ENCODE peak calls at places on chromosome 14, in seven cellular contexts. U is left kidney; H is progenitor cell of endocrine pancreas; J is amniotic stem cell; C is body of pancreas; T is AG04450; O is stimulated activated CD8-positive, alpha-beta memory T cell treated with anti-CD3 and anti-CD28 coated beads, Interleukin-7, amount 100 ng/mL, for 1 hour. S is an unnamed sample.

GRCh38 chr14:104731925-104732294 is 7.9 kb downstream of the ADSS1 start:
- DNase-seq in U (no peak), H (no peak), J (no peak), C (no peak), T (no peak), O (no peak), S (no peak)

GRCh38 chr14:58129208-58129607 is 22.8 kb downstream of the ARMH4 start:
- DNase-seq in U (no peak), H (no peak), J (no peak), C (no peak), T (no peak), O (no peak), S (no peak)

GRCh38 chr14:22333408-22334274 is 255.4 kb downstream of the DAD1 start:
- DNase-seq in U (peak), H (no peak), J (peak), C (peak), T (no peak), O (no peak), S (peak)

GRCh38 chr14:74963178-74963704 is 7.8 kb upstream of the PGF start:
- DNase-seq in U (no peak), H (no peak), J (no peak), C (no peak), T (no peak), O (no peak), S (no peak)

GRCh38 chr14:53375573-53375972 is 222.4 kb upstream of the DDHD1 start:
- DNase-seq in U (no peak), H (no peak), J (no peak), C (no peak), T (no peak), O (no peak), S (no peak)

GRCh38 chr14:41925409-41925808 is 318.7 kb downstream of the LRFN5 start:
- DNase-seq in U (peak), H (no peak), J (no peak), C (no peak), T (no peak), O (no peak), S (peak)

GRCh38 chr14:68607081-68607851 is 185.6 kb downstream of the ZFP36L1 start:
- DNase-seq in U (peak), H (no peak), J (no peak), C (no peak), T (no peak), O (no peak), S (no peak)

GRCh38 chr14:21894003-21894897 is 220.6 kb upstream of the OR4E1 start:
- DNase-seq in U (no peak), H (no peak), J (no peak), C (no peak), T (no peak), O (no peak), S (no peak)

GRCh38 chr14:79056879-79057278 is 886.7 kb downstream of the NRXN3 start:
- DNase-seq in U (no peak), H (no peak), J (no peak), C (no peak), T (peak), O (no peak), S (no peak)

GRCh38 chr14:69573841-69574265 is 818 bp downstream of the CCDC177 start:
- DNase-seq in U (peak), H (no peak), J (no peak), C (no peak), T (no peak), O (no peak), S (no peak)

GRCh38 chr14:70735043-70735442 is 74.3 kb downstream of the MAP3K9 start:
- DNase-seq in U (peak), H (no peak), J (no peak), C (no peak), T (no peak), O (no peak), S (no peak)

GRCh38 chr14:88866305-88866704 is 41.9 kb downstream of the TTC8 start:
- DNase-seq in U (no peak), H (no peak), J (no peak), C (no peak), T (peak), O (no peak), S (no peak)

GRCh38 chr14:97138801-97139200 is 341.6 kb downstream of the VRK1 start:
- DNase-seq in U (peak), H (no peak), J (no peak), C (no peak), T (no peak), O (no peak), S (no peak)

GRCh38 chr14:75120546-75121291 is 6.1 kb downstream of the NEK9 start:
- DNase-seq in U (no peak), H (no peak), J (no peak), C (no peak), T (no peak), O (no peak), S (no peak)

GRCh38 chr14:85214471-85214870 is 315.5 kb upstream of the FLRT2 start:
- DNase-seq in U (no peak), H (no peak), J (no peak), C (no peak), T (no peak), O (no peak), S (no peak)

GRCh38 chr14:70907996-70908917 is 998 bp downstream of the PCNX1 start:
- DNase-seq in U (peak), H (peak), J (peak), C (peak), T (no peak), O (peak), S (no peak)

GRCh38 chr14:83556746-83557460 is 1973.0 kb upstream of the FLRT2 start:
- DNase-seq in U (no peak), H (no peak), J (no peak), C (no peak), T (peak), O (no peak), S (peak)

GRCh38 chr14:90505531-90505930 is 108.7 kb downstream of the CALM1 start:
- DNase-seq in U (no peak), H (no peak), J (no peak), C (no peak), T (no peak), O (no peak), S (no peak)

GRCh38 chr14:72781476-72782181 is 112.3 kb downstream of the DPF3 start:
- DNase-seq in U (peak), H (no peak), J (peak), C (no peak), T (no peak), O (no peak), S (no peak)